ENCODE peak calls at places on chromosome 9, in eight cellular contexts. One of them, this sample, is unnamed.
A peak's percentile ranks its signal among the peaks of the same experiment; 100 is the strongest.

GRCh38 chr9:107976767-107977166 is 487.2 kb upstream of the KLF4 start:
- DNase-seq in keratinocyte: no peak
- DNase-seq in AG10803: peak; percentile 61
- DNase-seq in HTR-8/SVneo: no peak
- DNase-seq in CD8-positive, alpha-beta T cell: no peak
- DNase-seq in NB4: no peak
- DNase-seq in neuronal stem cell: no peak
- DNase-seq in NCI-H146: no peak
- DNase-seq in this sample: no peak

GRCh38 chr9:109315889-109316640 is 4.8 kb downstream of the EPB41L4B start:
- DNase-seq in CD8-positive, alpha-beta T cell: no peak
- DNase-seq in neuronal stem cell: no peak
- DNase-seq in AG10803: peak; percentile 80
- DNase-seq in NB4: no peak
- DNase-seq in HTR-8/SVneo: no peak
- DNase-seq in keratinocyte: peak; percentile 71
- DNase-seq in NCI-H146: peak; percentile 77
- DNase-seq in this sample: peak; percentile 99

GRCh38 chr9:93027750-93028149 is 30.8 kb upstream of the SUSD3 start:
- DNase-seq in neuronal stem cell: no peak
- DNase-seq in keratinocyte: no peak
- DNase-seq in CD8-positive, alpha-beta T cell: no peak
- DNase-seq in HTR-8/SVneo: no peak
- DNase-seq in NCI-H146: no peak
- DNase-seq in AG10803: no peak
- DNase-seq in NB4: no peak
- DNase-seq in this sample: no peak

GRCh38 chr9:87267701-87268100 is 230.0 kb upstream of the DAPK1 start:
- DNase-seq in neuronal stem cell: no peak
- DNase-seq in keratinocyte: no peak
- DNase-seq in CD8-positive, alpha-beta T cell: no peak
- DNase-seq in NB4: no peak
- DNase-seq in AG10803: peak; percentile 93
- DNase-seq in NCI-H146: no peak
- DNase-seq in HTR-8/SVneo: no peak
- DNase-seq in this sample: no peak

GRCh38 chr9:85377751-85378289 is 363.9 kb downstream of the AGTPBP1 start:
- DNase-seq in NCI-H146: no peak
- DNase-seq in HTR-8/SVneo: no peak
- DNase-seq in CD8-positive, alpha-beta T cell: no peak
- DNase-seq in NB4: peak; percentile 2
- DNase-seq in AG10803: no peak
- DNase-seq in keratinocyte: no peak
- DNase-seq in neuronal stem cell: no peak
- DNase-seq in this sample: peak; percentile 22

GRCh38 chr9:88477300-88477751 is 57.7 kb upstream of the NXNL2 start:
- DNase-seq in AG10803: peak; percentile 98
- DNase-seq in neuronal stem cell: no peak
- DNase-seq in NB4: no peak
- DNase-seq in keratinocyte: peak; percentile 89
- DNase-seq in CD8-positive, alpha-beta T cell: no peak
- DNase-seq in HTR-8/SVneo: peak; percentile 47
- DNase-seq in NCI-H146: no peak
- DNase-seq in this sample: no peak

GRCh38 chr9:123982535-123982934 is 29.0 kb upstream of the LHX2 start:
- DNase-seq in HTR-8/SVneo: no peak
- DNase-seq in NB4: no peak
- DNase-seq in keratinocyte: no peak
- DNase-seq in neuronal stem cell: no peak
- DNase-seq in CD8-positive, alpha-beta T cell: no peak
- DNase-seq in AG10803: no peak
- DNase-seq in NCI-H146: no peak
- DNase-seq in this sample: no peak

GRCh38 chr9:37999501-38000189 is 69.4 kb downstream of the SHB start:
- DNase-seq in HTR-8/SVneo: no peak
- DNase-seq in AG10803: no peak
- DNase-seq in NB4: peak; percentile 23
- DNase-seq in CD8-positive, alpha-beta T cell: no peak
- DNase-seq in neuronal stem cell: no peak
- DNase-seq in keratinocyte: no peak
- DNase-seq in NCI-H146: no peak
- DNase-seq in this sample: no peak

This sample was measured in NCI-H69.